ENCODE peak calls at places on chromosomes 16 and 17, in nine cellular contexts. J is breast epithelium, F is A549, D is MM.1S, K is PC-3, Y is foreskin fibroblast, I is tibial artery, N is fibroblast of the aortic adventitia, B is AG10803. W is an unnamed sample.
A peak's percentile ranks its signal among the peaks of the same experiment; 100 is the strongest.

GRCh38 chr16:30694926-30695678 is 3.9 kb upstream of the SRCAP start:
- DNase-seq in I (no peak), J (no peak), Y (peak; percentile 24), K (no peak), F (no peak), B (no peak), N (no peak), D (no peak), W (no peak)

GRCh38 chr17:9959377-9959981 is 54.4 kb upstream of the RCVRN start:
- DNase-seq in N (peak; percentile 18), K (peak; percentile 53), Y (peak; percentile 59), D (no peak), J (peak; percentile 15), I (no peak), B (peak; percentile 45), F (peak; percentile 74), W (peak; percentile 34)

GRCh38 chr16:8645831-8646230 is 24.3 kb downstream of the METTL22 start:
- DNase-seq in I (no peak), Y (no peak), D (no peak), B (no peak), N (no peak), J (no peak), F (no peak), K (no peak), W (no peak)

GRCh38 chr16:65497571-65497970 is 375.7 kb upstream of the CDH11 start:
- DNase-seq in Y (no peak), D (no peak), N (no peak), K (no peak), I (no peak), J (no peak), F (no peak), B (no peak), W (peak; percentile 64)

GRCh38 chr16:67666032-67666537 is 465 bp downstream of the ENKD1 start:
- DNase-seq in K (no peak), N (no peak), Y (peak; percentile 73), I (no peak), D (no peak), B (no peak), F (no peak), J (no peak), W (no peak)

GRCh38 chr17:28700278-28700677 is 11.4 kb downstream of the PROCA1 start:
- DNase-seq in I (no peak), F (no peak), D (no peak), J (no peak), Y (no peak), K (no peak), B (no peak), N (no peak), W (no peak)

GRCh38 chr17:58585554-58585953 is 71.1 kb upstream of the MTMR4 start:
- DNase-seq in B (no peak), J (no peak), K (no peak), I (no peak), Y (no peak), F (no peak), N (no peak), D (no peak), W (no peak)

GRCh38 chr16:9049241-9049640 is 42.2 kb upstream of the HAPSTR1 start:
- DNase-seq in B (peak; percentile 58), J (no peak), K (peak; percentile 39), D (no peak), I (no peak), F (no peak), Y (peak; percentile 86), N (peak; percentile 71), W (no peak)

GRCh38 chr17:67278363-67278762 is 33.4 kb upstream of the HELZ start:
- DNase-seq in F (no peak), N (no peak), Y (no peak), B (no peak), I (no peak), J (no peak), D (no peak), K (no peak), W (no peak)

GRCh38 chr17:60135160-60135950 is 14.4 kb upstream of the CA4 start:
- DNase-seq in Y (peak; percentile 96), N (peak; percentile 87), D (no peak), B (peak; percentile 88), I (peak; percentile 83), F (peak; percentile 93), K (peak; percentile 97), J (peak; percentile 82), W (peak; percentile 64)

GRCh38 chr16:55222436-55222835 is 101.6 kb upstream of the IRX6 start:
- DNase-seq in I (no peak), Y (no peak), N (no peak), D (no peak), F (no peak), J (no peak), B (no peak), K (no peak), W (no peak)

GRCh38 chr16:55505333-55506015 is 3.4 kb upstream of the LPCAT2 start:
- DNase-seq in Y (no peak), N (no peak), B (no peak), K (no peak), I (no peak), D (no peak), F (no peak), J (no peak), W (no peak)

GRCh38 chr17:17269926-17270773 is 10.9 kb downstream of the COPS3 start:
- DNase-seq in Y (no peak), I (no peak), D (peak; percentile 18), K (peak; percentile 37), F (peak; percentile 46), B (no peak), N (no peak), J (no peak), W (no peak)

GRCh38 chr17:73901661-73902415 is 257.6 kb upstream of the SDK2 start:
- DNase-seq in I (peak; percentile 33), Y (no peak), N (no peak), J (no peak), F (no peak), B (no peak), K (no peak), D (no peak), W (no peak)

GRCh38 chr16:56203052-56203451 is 11.8 kb downstream of the GNAO1 start:
- DNase-seq in D (peak; percentile 30), B (no peak), F (peak; percentile 61), Y (peak; percentile 6), J (no peak), K (no peak), N (peak; percentile 6), I (peak; percentile 42), W (no peak)

GRCh38 chr16:17564856-17565255 is 94.1 kb upstream of the XYLT1 start:
- DNase-seq in Y (no peak), J (no peak), N (no peak), K (no peak), D (no peak), B (no peak), I (no peak), F (no peak), W (no peak)

GRCh38 chr17:2967515-2967914 is 95.9 kb downstream of the OR1D5 start:
- DNase-seq in J (no peak), B (no peak), F (no peak), I (no peak), D (no peak), K (no peak), Y (no peak), N (peak; percentile 16), W (no peak)

GRCh38 chr17:77640916-77641605 is 317.4 kb upstream of the TNRC6C start:
- DNase-seq in I (no peak), B (no peak), J (no peak), D (no peak), K (no peak), N (no peak), F (no peak), Y (no peak), W (no peak)

GRCh38 chr17:10050597-10051101 is 145.6 kb upstream of the RCVRN start:
- DNase-seq in D (peak; percentile 7), F (no peak), Y (peak; percentile 15), N (peak; percentile 27), B (peak; percentile 58), I (peak; percentile 69), K (no peak), J (no peak), W (no peak)

DNA sequence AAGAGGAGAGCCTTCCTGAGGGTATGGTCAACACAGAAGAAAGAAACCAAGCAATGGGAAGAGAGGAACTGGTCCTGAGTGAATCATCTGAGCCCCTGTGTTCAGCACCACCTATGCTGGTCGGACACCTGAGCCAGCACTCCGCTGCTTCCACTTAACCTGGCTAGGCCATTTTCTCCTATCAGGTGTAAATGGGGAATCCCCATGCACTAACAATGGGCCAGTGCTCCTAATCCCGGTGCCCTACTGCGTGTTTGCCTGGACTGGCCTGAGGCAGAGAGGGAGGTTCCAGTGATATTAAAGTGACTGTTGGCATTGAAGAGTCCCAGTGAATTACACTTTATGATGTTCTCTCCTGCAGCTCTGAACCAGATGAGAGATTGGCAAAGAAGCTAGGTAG is 34.4 kb upstream of the XYLT2 start:
- DNase-seq in F (no peak), J (no peak), B (no peak), K (no peak), Y (no peak), I (no peak), D (no peak), N (no peak), W (no peak)
- H3K4me3 ChIP-seq in F (no peak overlapping the region), J (no peak overlapping the region), B (no peak overlapping the region), K (no peak overlapping the region), Y (no peak overlapping the region), I (no peak overlapping the region), D (no peak overlapping the region), N (no peak overlapping the region), W (no peak overlapping the region)

GRCh38 chr16:19170043-19170655 is 2.1 kb downstream of the SYT17 start:
- DNase-seq in D (no peak), Y (no peak), I (no peak), F (no peak), J (no peak), N (no peak), K (no peak), B (no peak), W (no peak)
- TF ChIP-seq CTCF in D (no peak), Y (no peak), I (no peak), F (no peak), J (no peak), N (no peak), K (no peak), B (no peak), W (no peak)

GRCh38 chr17:48456584-48456983 is 26.6 kb upstream of the SKAP1 start:
- DNase-seq in F (peak; percentile 35), B (no peak), D (peak; percentile 84), N (no peak), J (no peak), Y (no peak), K (peak; percentile 63), I (no peak), W (no peak)
- H3K4me3 ChIP-seq in F (no peak overlapping the region), B (no peak overlapping the region), D (peak overlapping the region; percentile 53), N (no peak overlapping the region), J (no peak overlapping the region), Y (no peak overlapping the region), K (no peak overlapping the region), I (no peak overlapping the region), W (no peak overlapping the region)

DNA sequence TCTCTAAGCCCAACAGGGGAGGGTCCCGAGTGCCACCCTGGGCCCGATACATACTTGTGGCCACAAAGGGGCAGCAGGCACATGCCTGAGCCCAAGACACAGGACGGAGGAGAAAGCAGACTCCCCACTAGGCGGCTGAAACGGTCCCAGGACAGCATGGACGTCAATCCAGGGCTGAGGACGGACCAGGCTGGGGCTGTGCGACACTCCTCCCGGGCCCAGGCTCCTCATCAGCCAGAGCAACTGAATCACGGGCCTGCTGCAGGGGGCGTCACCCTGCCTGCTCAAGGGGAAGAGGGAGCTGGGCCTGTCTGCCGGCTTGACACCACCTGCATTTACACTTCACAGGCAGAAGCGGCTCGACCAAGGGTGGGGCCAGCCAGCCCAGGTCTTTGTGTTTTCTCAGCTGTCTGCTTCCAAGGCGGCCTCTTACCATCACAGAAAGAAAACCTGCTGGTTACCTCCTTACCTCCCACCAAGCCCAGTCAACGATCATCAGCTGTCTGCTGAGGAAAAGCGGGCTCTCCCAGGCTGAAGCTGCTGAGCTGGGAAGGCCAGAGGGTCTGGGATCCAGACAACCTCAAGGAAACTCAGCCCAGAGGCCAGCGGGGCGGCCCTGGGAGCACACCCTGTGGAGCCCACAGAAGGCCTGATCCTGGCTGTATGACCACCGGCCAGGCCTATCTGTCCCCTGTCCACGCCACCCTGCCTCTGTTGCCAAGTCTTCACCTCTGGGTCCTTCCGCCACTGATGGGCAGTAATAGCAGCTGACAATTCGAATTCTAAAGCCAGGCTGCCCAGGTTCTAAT is 26.4 kb downstream of the KIFC3 start:
- DNase-seq in Y (peak; percentile 28), B (no peak), N (no peak), J (no peak), K (no peak), F (peak; percentile 60), D (no peak), I (no peak), W (no peak)
- TF ChIP-seq CTCF in Y (no peak), B (no peak), N (no peak), J (no peak), K (peak; percentile 37), F (no peak), D (peak; percentile 3), I (no peak), W (peak; percentile 47)

W was measured in astrocyte of the cerebellum.